ENCODE peak calls at places on chromosome 12, in four cellular contexts. P is GM12878, Z is SK-N-SH, I is K562. K is an unnamed sample.

GRCh38 chr12:56387152-56387551 is 24.5 kb upstream of the APOF start:
- DNase-seq in Z (no peak), I (no peak), P (no peak), K (no peak)

GRCh38 chr12:94704452-94704871 is 54.1 kb upstream of the TMCC3 start:
- DNase-seq in I (no peak), Z (no peak), P (no peak), K (no peak)

GRCh38 chr12:11706509-11707331 is 57.2 kb downstream of the ETV6 start:
- DNase-seq in I (no peak), P (no peak), Z (no peak), K (no peak)

GRCh38 chr12:132545955-132546354 is 56.0 kb downstream of the FBRSL1 start:
- DNase-seq in I (no peak), Z (no peak), P (no peak), K (no peak)

GRCh38 chr12:132006056-132006680 is 56.4 kb downstream of the EP400 start:
- DNase-seq in Z (no peak), I (no peak), P (no peak), K (no peak)

GRCh38 chr12:11877869-11878780 is 192.6 kb upstream of the BCL2L14 start:
- DNase-seq in I (no peak), P (no peak), Z (peak; percentile 39), K (no peak)

GRCh38 chr12:102781117-102781516 is 135.9 kb downstream of the PAH start:
- DNase-seq in I (no peak), P (no peak), Z (no peak), K (no peak)

GRCh38 chr12:113471619-113472171 is at the start of gene LHX5:
- DNase-seq in I (no peak), P (no peak), Z (peak; percentile 44), K (no peak)

GRCh38 chr12:18747960-18748359 is 10.0 kb downstream of the CAPZA3 start:
- DNase-seq in I (no peak), Z (no peak), P (no peak), K (no peak)

GRCh38 chr12:32448581-32448980 is 49.2 kb downstream of the FGD4 start:
- DNase-seq in P (no peak), I (no peak), Z (no peak), K (no peak)

GRCh38 chr12:79381246-79382208 is 309.2 kb downstream of the PAWR start:
- DNase-seq in I (no peak), Z (no peak), P (no peak), K (no peak)

GRCh38 chr12:100868487-100868886 is 73.9 kb downstream of the ANO4 start:
- DNase-seq in Z (no peak), P (no peak), I (no peak), K (no peak)

GRCh38 chr12:75533239-75533638 is 21.8 kb upstream of the KRR1 start:
- DNase-seq in P (no peak), I (no peak), Z (no peak), K (no peak)

GRCh38 chr12:49428652-49429549 is 61.6 kb downstream of the SPATS2 start:
- DNase-seq in P (peak; percentile 60), I (peak; percentile 37), Z (no peak), K (peak; percentile 3)

GRCh38 chr12:131140069-131140435 is 186.3 kb downstream of the ADGRD1 start:
- DNase-seq in I (no peak), P (no peak), Z (no peak), K (no peak)

GRCh38 chr12:69630191-69630590 is 19.5 kb upstream of the LRRC10 start:
- DNase-seq in P (no peak), Z (no peak), I (peak; percentile 39), K (no peak)

GRCh38 chr12:64180951-64181350 is 41.1 kb downstream of the KICS2 start:
- DNase-seq in I (no peak), P (no peak), Z (no peak), K (peak; percentile 19)

GRCh38 chr12:113071063-113071426 is 14.5 kb downstream of the DTX1 start:
- DNase-seq in I (no peak), P (no peak), Z (no peak), K (no peak)

GRCh38 chr12:121697093-121697698 is 15.4 kb upstream of the TMEM120B start:
- DNase-seq in P (no peak), Z (peak; percentile 51), I (peak; percentile 42), K (peak; percentile 47)

GRCh38 chr12:111650912-111651311 is 34.8 kb downstream of the BRAP start:
- DNase-seq in Z (no peak), P (no peak), I (no peak), K (no peak)

DNA sequence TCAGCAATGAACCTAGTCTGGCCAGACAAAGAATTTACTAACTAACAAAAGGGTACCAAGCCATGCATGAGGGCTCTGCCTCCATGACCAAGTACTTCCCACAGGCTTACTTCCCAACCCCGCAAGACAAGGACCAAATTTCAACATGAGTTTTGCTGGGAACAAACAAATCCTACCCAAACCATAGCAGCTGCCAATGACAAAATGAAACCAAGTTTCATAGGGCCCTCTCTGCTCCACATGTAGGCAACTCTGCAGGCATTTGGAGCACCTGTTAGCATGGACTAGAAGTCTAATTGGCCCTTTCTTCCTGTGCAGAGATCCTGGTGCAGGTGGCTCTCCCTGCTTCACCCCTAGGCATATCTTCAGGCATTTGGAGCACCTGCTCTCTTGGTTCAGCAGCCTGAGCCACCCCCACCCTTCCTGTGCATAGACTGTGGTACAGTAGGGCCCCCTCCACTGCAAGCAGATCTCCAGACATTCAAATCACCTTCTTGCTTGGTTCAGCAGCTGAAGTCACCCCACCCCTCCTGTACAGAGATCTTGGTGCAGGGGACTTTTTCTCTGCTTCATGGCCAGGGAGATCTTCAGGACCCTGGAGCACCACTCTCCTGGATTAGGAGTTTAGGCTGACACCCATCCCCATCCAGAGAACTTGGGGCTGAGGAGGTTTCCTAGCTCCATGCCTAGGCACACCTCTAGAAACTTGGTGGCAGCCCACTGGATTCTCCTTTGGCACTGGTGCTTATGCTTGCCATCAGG is 308.7 kb downstream of the RPAP3 start:
- DNase-seq in I (no peak), P (no peak), Z (no peak), K (no peak)
- H2AFZ ChIP-seq in I (peak overlapping the region; percentile 60), P (no peak overlapping the region), Z (no peak overlapping the region), K (peak overlapping the region; percentile 68)

GRCh38 chr12:3453266-3453862 is 37.6 kb upstream of the PRMT8 start:
- DNase-seq in I (no peak), Z (no peak), P (no peak), K (no peak)

GRCh38 chr12:3455312-3455711 is 35.7 kb upstream of the PRMT8 start:
- DNase-seq in I (no peak), P (no peak), Z (no peak), K (no peak)

GRCh38 chr12:3454780-3455179 is 36.2 kb upstream of the PRMT8 start:
- DNase-seq in Z (no peak), I (no peak), P (no peak), K (no peak)

GRCh38 chr12:3452348-3452747 is 38.7 kb upstream of the PRMT8 start:
- DNase-seq in Z (no peak), P (no peak), I (no peak), K (no peak)

GRCh38 chr12:3453947-3454675 is 36.9 kb upstream of the PRMT8 start:
- DNase-seq in P (no peak), I (no peak), Z (no peak), K (peak; percentile 70)
- TF ChIP-seq ZBTB33 in P (no peak), I (no peak), Z (no peak), K (no peak)

DNA sequence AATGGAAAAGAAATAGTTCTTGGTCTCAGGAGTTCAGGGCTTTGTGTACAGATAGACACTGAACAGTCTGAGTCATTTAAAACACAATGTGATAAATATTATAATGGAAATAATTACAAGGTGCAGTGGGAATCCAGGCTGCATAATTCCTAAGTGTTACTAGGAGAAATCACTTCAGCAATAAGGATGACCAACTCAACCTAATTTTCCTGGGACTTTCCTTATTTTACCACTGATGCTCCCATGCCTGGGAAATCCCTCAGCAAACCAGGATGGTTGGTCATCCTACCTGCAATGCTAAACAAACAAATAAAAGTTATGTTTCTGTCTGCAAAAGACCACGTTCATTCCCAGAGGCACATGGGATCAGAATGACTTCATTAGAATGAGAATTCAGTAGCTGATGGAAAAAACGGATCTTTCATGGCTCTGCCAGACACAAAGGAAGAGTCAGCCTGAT is 130.8 kb upstream of the RAP1B start:
- DNase-seq in I (no peak), P (no peak), Z (no peak), K (no peak)
- H2AFZ ChIP-seq in I (no peak overlapping the region), P (no peak overlapping the region), Z (no peak overlapping the region), K (no peak overlapping the region)

DNA sequence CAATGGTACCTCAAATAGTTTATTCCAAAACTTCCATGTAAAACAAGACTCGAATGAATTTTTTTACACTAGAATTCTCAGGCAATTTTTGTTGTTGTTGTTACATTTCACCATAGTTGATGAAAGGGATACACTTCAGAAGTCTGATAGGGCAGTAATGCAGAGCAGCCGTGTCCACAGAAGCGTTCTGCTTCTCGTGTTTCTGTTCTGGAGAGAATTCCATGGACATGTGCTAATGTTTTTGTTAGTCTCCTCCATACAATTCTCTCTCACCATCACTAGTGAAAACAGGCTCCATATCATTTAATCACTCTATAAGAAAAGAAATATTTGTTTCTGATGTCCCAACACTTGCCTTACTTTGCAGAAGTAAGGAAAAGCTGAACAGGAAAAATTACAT is 606.1 kb downstream of the SLC16A7 start:
- DNase-seq in I (no peak), Z (no peak), P (no peak), K (no peak)
- TF ChIP-seq ZBTB33 in I (no peak), Z (no peak), P (no peak), K (no peak)

DNA sequence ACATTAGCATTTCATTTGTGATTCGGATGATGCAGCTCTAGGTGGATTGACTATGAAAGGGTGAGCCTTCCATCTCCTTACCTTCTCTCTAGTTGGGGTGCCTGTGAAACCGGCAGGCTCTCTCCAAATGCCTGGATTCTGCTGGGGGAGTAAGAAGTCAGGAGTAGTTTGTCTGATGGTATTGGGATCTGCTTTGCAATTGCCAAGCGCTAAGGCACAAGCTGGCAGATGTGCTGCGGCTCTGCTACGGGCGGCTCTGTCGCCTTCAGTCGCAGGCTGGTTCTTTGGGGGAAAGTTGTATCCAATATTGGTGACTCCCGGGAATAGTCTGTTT is 2.4 kb downstream of the RMST start:
- DNase-seq in I (no peak), Z (no peak), P (no peak), K (no peak)
- H2AFZ ChIP-seq in I (no peak overlapping the region), Z (no peak overlapping the region), P (no peak overlapping the region), K (no peak overlapping the region)

GRCh38 chr12:52251367-52252055 is 18.5 kb downstream of the KRT7 start:
- DNase-seq in P (no peak), Z (no peak), I (no peak), K (no peak)
- TF ChIP-seq ZBTB33 in P (no peak), Z (no peak), I (no peak), K (no peak)

GRCh38 chr12:70989232-70989631 is 68.7 kb upstream of the PTPRR start:
- DNase-seq in P (no peak), I (no peak), Z (no peak), K (no peak)

GRCh38 chr12:71000255-71000654 is 79.7 kb upstream of the PTPRR start:
- DNase-seq in Z (no peak), P (no peak), I (no peak), K (no peak)

GRCh38 chr12:70994217-70994788 is 73.8 kb upstream of the PTPRR start:
- DNase-seq in Z (no peak), P (no peak), I (no peak), K (no peak)
- H2AFZ ChIP-seq in Z (no peak overlapping the region), P (no peak overlapping the region), I (no peak overlapping the region), K (no peak overlapping the region)

DNA sequence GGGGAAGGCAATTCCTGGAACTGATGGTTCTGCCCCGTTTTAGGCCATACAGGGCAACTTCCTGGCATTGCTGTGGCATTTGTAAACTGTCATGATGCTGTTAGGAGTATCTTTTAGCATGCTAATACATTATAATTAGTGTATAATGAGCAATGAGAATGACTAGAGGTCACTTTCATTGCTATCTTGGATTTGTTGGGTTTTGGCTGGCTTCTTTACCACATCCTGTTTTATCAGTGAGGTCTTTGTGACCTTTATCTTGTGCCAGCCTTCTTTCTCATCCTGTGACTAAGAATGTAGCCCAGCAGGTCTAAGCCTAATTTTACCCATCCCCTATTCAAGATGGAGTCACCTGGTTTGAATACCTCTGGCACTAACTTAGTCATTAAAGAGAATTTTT is 51.2 kb downstream of the TESPA1 start:
- DNase-seq in P (peak; percentile 2), I (no peak), Z (no peak), K (no peak)
- TF ChIP-seq ZBTB33 in P (no peak), I (no peak), Z (no peak), K (no peak)